ENCODE peak calls at places on chromosomes 5 and 9, in six cellular contexts. E is CD4-positive, alpha-beta T cell; L is psoas muscle; C is endothelial cell of umbilical vein; N is ovary; Y is OCI-LY7. F is an unnamed sample. For H3K9me3, the result is how much of the 10 kb centered on the place peaks cover.

GRCh38 chr9:530681-531080 is 310.8 kb upstream of the DMRT1 start:
- DNase-seq in N (no peak), L (no peak), Y (no peak), C (no peak), E (no peak), F (no peak)

GRCh38 chr9:17942498-17942897 is 363.6 kb downstream of the SH3GL2 start:
- DNase-seq in Y (no peak), N (no peak), E (no peak), L (no peak), C (no peak), F (no peak)

GRCh38 chr9:136052433-136052880 is 42.6 kb downstream of the NACC2 start:
- DNase-seq in N (peak), E (no peak), C (no peak), L (no peak), Y (no peak), F (no peak)

GRCh38 chr5:177434437-177434836 is 8.0 kb downstream of the GRK6 start:
- DNase-seq in L (no peak), E (no peak), Y (no peak), C (no peak), N (no peak), F (no peak)

GRCh38 chr9:105593145-105593544 is 35.2 kb downstream of the FKTN start:
- DNase-seq in E (no peak), Y (no peak), C (no peak), N (no peak), L (no peak), F (no peak)

GRCh38 chr5:113503146-113503545 is 10.3 kb upstream of the YTHDC2 start:
- DNase-seq in C (no peak), N (no peak), E (no peak), L (no peak), Y (no peak), F (no peak)

GRCh38 chr9:93952784-93953491 is 2.2 kb downstream of the BARX1 start:
- DNase-seq in L (no peak), N (no peak), Y (no peak), C (no peak), E (no peak), F (no peak)

GRCh38 chr9:127712371-127712770 is 3.1 kb downstream of the PTRH1 start:
- DNase-seq in E (no peak), C (no peak), Y (no peak), N (no peak), L (no peak), F (no peak)

GRCh38 chr5:91283899-91284298 is 99.2 kb downstream of the ARRDC3 start:
- DNase-seq in L (no peak), C (peak), E (no peak), N (no peak), Y (no peak), F (no peak)

GRCh38 chr9:36136277-36136893 is at the start of gene GLIPR2:
- DNase-seq in E (peak), C (peak), Y (no peak), N (peak), L (peak), F (peak)

GRCh38 chr5:124280044-124280443 is 466.4 kb downstream of the ZNF608 start:
- DNase-seq in Y (no peak), E (no peak), C (no peak), N (no peak), L (no peak), F (no peak)

GRCh38 chr9:37758747-37759146 is 5.1 kb downstream of the TRMT10B start:
- DNase-seq in N (no peak), E (no peak), Y (no peak), L (no peak), C (no peak), F (no peak)

GRCh38 chr5:38551020-38552017 is 5.1 kb downstream of the LIFR start:
- DNase-seq in Y (peak), E (no peak), L (no peak), N (no peak), C (peak), F (no peak)

GRCh38 chr5:39424751-39425524 is at the start of gene DAB2:
- DNase-seq in Y (no peak), N (peak), E (peak), C (peak), L (peak), F (peak)

GRCh38 chr5:180977852-180978251 is 10.8 kb upstream of the BTNL3 start:
- DNase-seq in Y (no peak), N (no peak), C (no peak), E (no peak), L (no peak), F (no peak)
- H3K27ac ChIP-seq in Y (no peak), N (no peak), C (no peak), E (no peak), L (no peak), F (no peak)

GRCh38 chr5:82901281-82901888 is 175.8 kb downstream of the TMEM167A start:
- DNase-seq in L (no peak), E (no peak), Y (no peak), N (no peak), C (no peak), F (no peak)
- H3K9me3 ChIP-seq in L (under half), E (under half), Y (under half), N (under half), C (under half), F (under half)

GRCh38 chr9:113359385-113359784 is 10.0 kb downstream of the BSPRY start:
- DNase-seq in L (no peak), E (no peak), Y (no peak), N (no peak), C (no peak), F (no peak)

GRCh38 chr9:113352411-113352810 is 3.1 kb downstream of the BSPRY start:
- DNase-seq in E (no peak), L (no peak), N (no peak), C (no peak), Y (peak), F (no peak)

GRCh38 chr9:113356686-113357292 is 7.4 kb downstream of the BSPRY start:
- DNase-seq in Y (no peak), E (no peak), C (no peak), L (no peak), N (no peak), F (no peak)

GRCh38 chr9:113352006-113352405 is 2.7 kb downstream of the BSPRY start:
- DNase-seq in N (no peak), L (no peak), Y (no peak), C (no peak), E (no peak), F (no peak)

GRCh38 chr9:113355197-113355596 is 5.9 kb downstream of the BSPRY start:
- DNase-seq in N (no peak), L (no peak), Y (peak), E (no peak), C (no peak), F (no peak)
- TF ChIP-seq CTCF in N (no peak), L (no peak), Y (peak), E (no peak), C (peak), F (no peak)

GRCh38 chr5:155926011-155926410 is 401.0 kb upstream of the SGCD start:
- DNase-seq in L (no peak), E (no peak), C (no peak), Y (no peak), N (no peak), F (no peak)

GRCh38 chr5:155923784-155924183 is 403.2 kb upstream of the SGCD start:
- DNase-seq in C (no peak), E (no peak), N (no peak), L (no peak), Y (no peak), F (no peak)

GRCh38 chr5:155934964-155935363 is 392.0 kb upstream of the SGCD start:
- DNase-seq in N (no peak), L (no peak), Y (no peak), E (no peak), C (no peak), F (no peak)

DNA sequence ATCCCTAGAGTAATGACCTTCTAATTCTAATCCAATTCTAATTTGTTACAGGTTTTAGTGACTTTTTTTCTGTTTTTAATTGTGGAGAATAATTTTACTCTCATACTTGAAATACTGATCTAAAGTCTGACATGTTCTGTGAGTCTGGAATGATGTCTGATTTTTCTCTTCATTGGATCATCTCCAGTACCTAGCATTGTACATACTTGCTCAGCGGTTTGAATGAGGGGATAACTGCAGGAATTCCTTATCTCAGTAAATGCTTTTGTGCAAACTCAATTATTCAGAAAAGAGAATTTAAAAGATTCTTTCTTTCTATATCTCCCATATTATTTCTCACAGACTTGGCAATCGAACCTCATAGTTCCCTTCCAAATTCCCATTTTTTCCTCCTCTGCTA is 397.9 kb upstream of the SGCD start:
- DNase-seq in Y (no peak), E (no peak), C (no peak), L (no peak), N (no peak), F (no peak)
- H3K27ac ChIP-seq in Y (no peak), E (no peak), C (no peak), L (no peak), N (no peak), F (no peak)

DNA sequence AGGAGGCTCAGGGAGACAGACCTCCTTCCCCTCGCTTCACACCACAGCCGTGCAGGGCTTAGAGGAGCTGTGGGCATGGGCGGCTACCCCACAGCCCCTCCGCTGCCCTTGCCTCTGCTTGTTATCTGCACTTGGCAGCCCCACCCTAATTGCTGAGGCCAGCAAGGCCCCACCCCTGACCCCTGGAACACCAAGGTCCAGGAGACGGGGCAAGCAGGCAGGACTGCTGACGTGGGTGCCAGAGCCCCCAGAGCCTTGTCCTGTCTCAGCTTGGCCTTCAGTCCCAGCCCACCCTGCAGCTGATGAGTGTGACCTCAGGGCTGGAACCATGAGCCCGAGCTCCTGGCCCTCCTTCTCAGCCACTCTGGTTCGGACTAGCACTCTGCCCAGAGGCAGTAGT is 29.1 kb upstream of the NEURL1B start:
- DNase-seq in E (no peak), L (no peak), N (no peak), Y (no peak), C (no peak), F (no peak)
- H3K9me3 ChIP-seq in E (under half), L (under half), N (under half), Y (under half), C (under half), F (under half)